ENCODE peak calls at places on chromosomes 5 and 9, in five cellular contexts. J, Q, O, L and C are unnamed samples. For H3K9me3, the result is how much of the 10 kb centered on the place peaks cover.

GRCh38 chr5:136079195-136079985 is 50.6 kb downstream of the TGFBI start:
- DNase-seq in J (no peak), Q (peak), O (no peak), L (no peak), C (no peak)

GRCh38 chr9:35930990-35931389 is 21.7 kb downstream of the SPAAR start:
- DNase-seq in J (no peak), Q (no peak), O (no peak), L (no peak), C (no peak)

GRCh38 chr9:86034863-86035734 is 64.3 kb downstream of the GOLM1 start:
- DNase-seq in J (no peak), Q (peak), O (peak), L (peak), C (peak)

GRCh38 chr9:130768265-130768664 is 66.8 kb upstream of the ABL1 start:
- DNase-seq in J (no peak), Q (no peak), O (no peak), L (peak), C (peak)

GRCh38 chr9:122264360-122265264 is at the start of the genes MRRF and RBM18:
- DNase-seq in J (peak), Q (peak), O (peak), L (peak), C (peak)

GRCh38 chr9:100355561-100355960 is 2.8 kb upstream of the TEX10 start:
- DNase-seq in J (no peak), Q (no peak), O (no peak), L (no peak), C (no peak)

GRCh38 chr9:135591491-135592330 is 30.2 kb downstream of the PAEP start:
- DNase-seq in J (no peak), Q (no peak), O (no peak), L (no peak), C (peak)

GRCh38 chr5:52757527-52757926 is 30.2 kb upstream of the ITGA1 start:
- DNase-seq in J (no peak), Q (no peak), O (no peak), L (no peak), C (no peak)

GRCh38 chr5:62328772-62329491 is 22.9 kb downstream of the KIF2A start:
- DNase-seq in J (no peak), Q (no peak), O (no peak), L (no peak), C (no peak)

GRCh38 chr9:119986205-119986604 is 593.8 kb downstream of the CDK5RAP2 start:
- DNase-seq in J (no peak), Q (no peak), O (no peak), L (no peak), C (no peak)

GRCh38 chr9:105425817-105426433 is 21.9 kb upstream of the FSD1L start:
- DNase-seq in J (no peak), Q (no peak), O (peak), L (peak), C (no peak)

GRCh38 chr5:154136141-154136540 is 54.4 kb upstream of the GALNT10 start:
- DNase-seq in J (no peak), Q (no peak), O (no peak), L (no peak), C (no peak)

GRCh38 chr5:100647461-100648230 is 112.5 kb downstream of the FAM174A start:
- DNase-seq in J (no peak), Q (peak), O (peak), L (no peak), C (peak)

GRCh38 chr9:133995012-133995896 is 3.1 kb upstream of the VAV2 start:
- DNase-seq in J (no peak), Q (no peak), O (peak), L (no peak), C (peak)

GRCh38 chr5:73189816-73190451 is 16.9 kb downstream of the TMEM174 start:
- DNase-seq in J (no peak), Q (no peak), O (no peak), L (peak), C (peak)

GRCh38 chr5:66169534-66169933 is 25.4 kb downstream of the SREK1 start:
- DNase-seq in J (no peak), Q (no peak), O (no peak), L (peak), C (no peak)

GRCh38 chr5:168093200-168093930 is 198.1 kb upstream of the WWC1 start:
- DNase-seq in J (no peak), Q (no peak), O (no peak), L (no peak), C (no peak)

GRCh38 chr5:4614088-4614487 is 526.0 kb upstream of the ADAMTS16 start:
- DNase-seq in J (no peak), Q (peak), O (no peak), L (no peak), C (no peak)

GRCh38 chr5:34660444-34660843 is 4.3 kb downstream of the RAI14 start:
- DNase-seq in J (no peak), Q (no peak), O (no peak), L (peak), C (no peak)

DNA sequence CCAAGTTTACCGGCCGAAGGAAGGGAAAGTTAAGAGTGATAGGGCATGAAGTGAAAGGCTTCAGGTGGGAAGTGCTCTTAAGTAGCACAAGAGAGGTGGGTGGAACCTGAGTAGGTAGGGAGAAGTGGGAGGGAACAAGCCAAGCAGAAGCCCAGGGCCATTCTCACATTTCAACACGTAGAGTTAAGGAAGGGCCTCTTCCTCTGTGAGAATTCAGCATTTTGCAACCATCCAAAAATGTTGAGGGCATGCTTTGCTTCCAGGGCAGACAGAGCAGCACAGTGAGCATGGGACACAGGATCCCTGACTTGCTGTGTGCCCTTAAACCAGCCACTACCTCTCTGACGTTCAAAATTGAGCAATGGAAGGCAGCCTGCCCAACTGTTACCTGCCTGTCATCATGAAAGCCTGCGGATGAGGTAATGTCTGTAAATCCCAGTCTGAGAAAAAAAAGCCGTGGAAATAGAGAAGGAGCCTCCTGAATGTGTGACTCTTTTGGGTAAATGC is 3.3 kb downstream of the CYFIP2 start:
- DNase-seq in J (no peak), Q (no peak), O (no peak), L (no peak), C (no peak)
- H3K4me3 ChIP-seq in J (no peak), Q (no peak), O (no peak), L (no peak), C (no peak)

GRCh38 chr5:88388476-88389170 is 120.0 kb upstream of the TMEM161B start:
- DNase-seq in J (peak), Q (peak), O (no peak), L (no peak), C (no peak)
- H3K4me2 ChIP-seq in J (no peak), Q (peak), O (no peak), L (no peak), C (no peak)

GRCh38 chr5:141362719-141363118 is 1.2 kb upstream of the PCDHGA5 start:
- DNase-seq in J (no peak), Q (no peak), O (no peak), L (no peak), C (no peak)

GRCh38 chr5:141356950-141357349 is 2.1 kb downstream of the PCDHGA4 start:
- DNase-seq in J (no peak), Q (no peak), O (no peak), L (no peak), C (no peak)

GRCh38 chr5:141360685-141361084 is 891 bp downstream of the PCDHGB2 start:
- DNase-seq in J (no peak), Q (no peak), O (no peak), L (no peak), C (no peak)

GRCh38 chr5:141356133-141356532 is 1.3 kb downstream of the PCDHGA4 start:
- DNase-seq in J (no peak), Q (no peak), O (no peak), L (no peak), C (no peak)

DNA sequence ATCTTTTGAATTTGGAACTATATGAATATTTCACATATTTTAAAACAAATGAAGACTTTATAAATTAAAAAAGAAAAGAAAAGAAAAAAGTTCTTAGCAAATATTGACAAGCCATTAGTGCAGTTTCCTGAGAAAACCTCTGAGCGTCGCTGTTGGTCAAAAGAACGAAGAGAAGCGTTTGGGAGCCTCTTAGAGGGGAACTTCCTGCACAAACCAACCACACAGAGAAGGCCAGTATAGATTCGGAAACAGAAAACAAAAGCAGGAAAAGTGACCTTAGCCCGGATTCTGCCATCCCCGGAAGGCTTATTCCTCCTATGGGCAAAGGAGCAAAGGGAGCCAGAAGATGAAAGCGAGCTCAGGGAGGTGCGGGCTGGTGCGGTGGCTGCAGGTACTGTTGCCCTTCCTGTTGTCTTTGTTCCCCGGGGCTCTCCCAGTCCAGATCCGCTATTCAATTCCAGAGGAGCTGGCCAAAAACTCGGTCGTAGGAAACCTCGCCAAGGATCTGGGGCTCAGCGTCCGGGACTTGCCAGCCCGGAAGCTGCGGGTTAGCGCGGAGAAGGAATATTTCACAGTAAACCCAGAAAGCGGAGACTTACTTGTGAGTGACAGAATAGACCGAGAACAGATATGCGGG is at the start of gene PCDHGB2:
- DNase-seq in J (no peak), Q (peak), O (no peak), L (peak), C (no peak)
- H3K9me3 ChIP-seq in J (half or more), Q (under half), O (half or more), L (half or more), C (under half)

DNA sequence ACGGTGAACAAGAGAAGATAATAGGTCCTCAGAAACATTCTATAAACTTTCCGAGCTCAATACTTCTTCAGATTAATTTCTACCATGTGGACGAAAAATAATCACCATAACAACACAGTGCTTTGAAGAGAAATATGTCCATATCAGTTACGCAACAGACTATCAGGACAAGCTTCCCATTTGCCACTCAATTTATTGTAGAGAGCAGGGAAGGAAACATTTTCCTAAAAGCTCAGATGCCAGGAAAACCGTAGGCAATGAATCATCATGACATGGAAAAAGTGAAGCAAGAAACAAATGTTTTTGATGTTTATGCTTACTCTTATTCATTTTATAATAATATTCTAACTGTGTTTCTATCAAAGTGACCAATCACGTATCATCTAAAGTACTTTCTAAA is 87.6 kb downstream of the S1PR3 start:
- DNase-seq in J (no peak), Q (no peak), O (no peak), L (peak), C (no peak)
- H3K4me3 ChIP-seq in J (no peak), Q (no peak), O (no peak), L (no peak), C (no peak)